ENCODE peak calls at places on chromosomes 11 and 22, in five cellular contexts. Y is kidney; B is NCI-H2029; A is endothelial cell; J is activated T-cell treated with anti-CD3 and anti-CD28 coated beads, Interleukin-2, amount 50 U/mL, for 1 hour. Z is an unnamed sample.

GRCh38 chr11:27282141-27282590 is 80.8 kb downstream of the CCDC34 start:
- DNase-seq in Y (peak), B (no peak), A (no peak), J (no peak), Z (peak)

GRCh38 chr11:112320668-112321067 is 60.0 kb upstream of the PLET1 start:
- DNase-seq in Y (peak), B (peak), A (no peak), J (no peak), Z (peak)

GRCh38 chr11:1054143-1055108 is 17.9 kb upstream of the MUC6 start:
- DNase-seq in Y (peak), B (no peak), A (no peak), J (peak), Z (no peak)

GRCh38 chr22:25746012-25746373 is 4.0 kb downstream of the MYO18B start:
- DNase-seq in Y (no peak), B (no peak), A (no peak), J (no peak), Z (peak)

GRCh38 chr11:119155733-119156492 is 7.1 kb downstream of the ABCG4 start:
- DNase-seq in Y (no peak), B (no peak), A (peak), J (no peak), Z (no peak)

GRCh38 chr22:31681625-31682345 is 19.8 kb upstream of the PISD start:
- DNase-seq in Y (no peak), B (no peak), A (no peak), J (no peak), Z (peak)

GRCh38 chr11:83677730-83678129 is 391.6 kb upstream of the CCDC90B start:
- DNase-seq in Y (no peak), B (no peak), A (no peak), J (no peak), Z (no peak)

GRCh38 chr11:46127150-46127638 is 5.9 kb upstream of the PHF21A start:
- DNase-seq in Y (no peak), B (no peak), A (no peak), J (peak), Z (peak)

GRCh38 chr11:17760102-17761029 is 25.8 kb downstream of the KCNC1 start:
- DNase-seq in Y (no peak), B (peak), A (peak), J (no peak), Z (peak)

Z was measured in fibroblast of pulmonary artery.